ENCODE peak calls at places on chromosomes 5 and 9, in six cellular contexts. X, N, T, H, G and D are unnamed samples.

GRCh38 chr9:25891534-25891933 is 213.3 kb upstream of the TUSC1 start:
- DNase-seq in G (no peak), N (no peak), T (no peak), X (no peak), H (no peak), D (no peak)

GRCh38 chr9:37529111-37529510 is 43.4 kb downstream of the POLR1E start:
- DNase-seq in T (no peak), H (peak), X (no peak), N (no peak), G (no peak), D (no peak)

GRCh38 chr5:7941692-7942091 is 72.7 kb downstream of the MTRR start:
- DNase-seq in H (no peak), X (no peak), N (no peak), T (no peak), G (no peak), D (no peak)

GRCh38 chr5:141960018-141960417 is 2.0 kb upstream of the PCDH12 start:
- DNase-seq in X (no peak), N (no peak), T (no peak), G (peak), H (no peak), D (no peak)

GRCh38 chr9:20562051-20562450 is 60.2 kb downstream of the MLLT3 start:
- DNase-seq in X (no peak), N (no peak), G (no peak), H (no peak), T (no peak), D (peak)

GRCh38 chr5:39541920-39542319 is 117.1 kb upstream of the DAB2 start:
- DNase-seq in H (no peak), N (no peak), G (no peak), T (no peak), X (no peak), D (peak)

GRCh38 chr9:91900057-91900816 is 49.8 kb downstream of the ROR2 start:
- DNase-seq in H (no peak), X (no peak), N (no peak), G (peak), T (peak), D (peak)

GRCh38 chr5:96049398-96050272 is 88.0 kb upstream of the ELL2 start:
- DNase-seq in N (no peak), H (peak), X (no peak), T (no peak), G (no peak), D (peak)

GRCh38 chr9:9557804-9558334 is 1054.9 kb downstream of the PTPRD start:
- DNase-seq in X (no peak), G (no peak), N (no peak), T (no peak), H (no peak), D (no peak)

GRCh38 chr9:98118640-98119601 is at the start of gene TRIM14:
- DNase-seq in H (peak), G (peak), N (no peak), T (peak), X (peak), D (peak)

GRCh38 chr5:131521252-131521651 is 113.8 kb downstream of the RAPGEF6 start:
- DNase-seq in G (no peak), T (no peak), N (no peak), H (peak), X (no peak), D (peak)

GRCh38 chr9:75027187-75028107 is 646 bp downstream of the CARNMT1 start:
- DNase-seq in N (peak), H (peak), G (peak), T (peak), X (peak), D (peak)

GRCh38 chr5:157215143-157215825 is 34.6 kb downstream of the ITK start:
- DNase-seq in N (no peak), X (no peak), H (no peak), G (no peak), T (no peak), D (no peak)

GRCh38 chr5:37582202-37582601 is 203.1 kb downstream of the WDR70 start:
- DNase-seq in X (no peak), H (no peak), T (no peak), N (no peak), G (no peak), D (no peak)

GRCh38 chr5:6737043-6737941 is 24.1 kb downstream of the TENT4A start:
- DNase-seq in X (no peak), T (no peak), N (peak), H (no peak), G (no peak), D (no peak)
- H3K27ac ChIP-seq in X (no peak), T (no peak), N (no peak), H (peak), G (no peak), D (no peak)

DNA sequence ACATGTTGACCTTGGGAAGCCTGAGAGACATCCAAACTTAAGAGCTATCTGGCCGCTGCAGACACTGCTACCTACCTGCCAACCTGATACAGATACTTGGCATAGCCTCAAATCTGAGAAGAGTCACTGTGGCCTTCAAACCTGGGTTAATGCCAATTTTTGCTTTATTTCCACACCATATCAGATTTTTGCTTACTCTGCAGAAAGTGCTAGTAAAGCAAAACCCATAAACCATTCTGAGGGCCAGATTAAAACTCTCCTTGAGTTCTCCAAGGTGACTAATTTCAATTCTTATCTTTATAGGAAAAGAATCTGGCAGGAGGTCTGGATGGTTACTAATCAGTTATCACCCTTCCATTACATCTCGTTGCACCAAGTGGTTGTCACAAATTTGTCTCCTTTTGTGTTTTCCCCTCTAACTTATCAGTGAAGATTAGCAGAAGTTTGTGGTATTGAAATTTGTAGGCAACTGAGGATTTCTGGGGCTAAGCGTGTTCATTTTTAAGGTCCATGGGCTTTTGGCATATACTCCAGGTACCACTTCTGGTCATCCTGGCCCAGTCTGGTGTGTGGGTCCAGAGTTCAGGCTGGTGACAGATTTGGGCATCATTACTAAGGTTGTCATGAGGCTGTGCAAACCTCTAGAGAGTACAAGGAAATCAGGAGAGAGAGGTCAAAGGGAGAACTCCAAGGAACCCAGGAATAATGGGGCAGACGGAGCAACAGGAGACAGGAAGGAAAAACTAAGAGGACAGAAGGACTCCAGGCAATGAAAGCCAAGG is 177.9 kb downstream of the TSSK1B start:
- DNase-seq in T (no peak), N (no peak), H (no peak), X (no peak), G (no peak), D (no peak)
- H3K27ac ChIP-seq in T (no peak), N (no peak), H (no peak), X (no peak), G (no peak), D (no peak)

DNA sequence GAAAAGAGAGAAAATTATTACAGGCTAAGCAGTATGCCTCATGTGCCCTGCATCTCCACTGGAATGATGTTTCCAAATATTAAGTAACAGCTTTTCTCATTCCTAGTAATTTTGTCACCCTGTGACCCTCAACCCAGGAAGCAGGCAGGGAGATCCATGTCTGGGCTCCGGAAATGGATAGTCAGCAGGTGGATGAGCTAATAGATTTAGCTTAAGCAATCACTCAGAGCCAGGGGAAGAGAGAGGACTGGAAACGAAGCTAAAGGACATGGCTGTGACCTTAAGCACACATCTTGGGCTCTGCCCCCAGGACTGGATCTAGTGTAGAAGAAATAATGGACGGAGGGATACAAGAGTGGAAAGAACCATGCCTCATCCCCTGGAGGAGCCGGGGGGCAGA is 89.5 kb downstream of the ARSB start:
- DNase-seq in G (no peak), H (no peak), X (no peak), T (no peak), N (no peak), D (peak)
- H3K27ac ChIP-seq in G (no peak), H (no peak), X (no peak), T (no peak), N (no peak), D (peak)

GRCh38 chr9:72478993-72479392 is 42.4 kb upstream of the TMC1 start:
- DNase-seq in H (no peak), G (no peak), X (no peak), N (no peak), T (no peak), D (peak)
- H3K27ac ChIP-seq in H (peak), G (no peak), X (peak), N (no peak), T (no peak), D (no peak)

DNA sequence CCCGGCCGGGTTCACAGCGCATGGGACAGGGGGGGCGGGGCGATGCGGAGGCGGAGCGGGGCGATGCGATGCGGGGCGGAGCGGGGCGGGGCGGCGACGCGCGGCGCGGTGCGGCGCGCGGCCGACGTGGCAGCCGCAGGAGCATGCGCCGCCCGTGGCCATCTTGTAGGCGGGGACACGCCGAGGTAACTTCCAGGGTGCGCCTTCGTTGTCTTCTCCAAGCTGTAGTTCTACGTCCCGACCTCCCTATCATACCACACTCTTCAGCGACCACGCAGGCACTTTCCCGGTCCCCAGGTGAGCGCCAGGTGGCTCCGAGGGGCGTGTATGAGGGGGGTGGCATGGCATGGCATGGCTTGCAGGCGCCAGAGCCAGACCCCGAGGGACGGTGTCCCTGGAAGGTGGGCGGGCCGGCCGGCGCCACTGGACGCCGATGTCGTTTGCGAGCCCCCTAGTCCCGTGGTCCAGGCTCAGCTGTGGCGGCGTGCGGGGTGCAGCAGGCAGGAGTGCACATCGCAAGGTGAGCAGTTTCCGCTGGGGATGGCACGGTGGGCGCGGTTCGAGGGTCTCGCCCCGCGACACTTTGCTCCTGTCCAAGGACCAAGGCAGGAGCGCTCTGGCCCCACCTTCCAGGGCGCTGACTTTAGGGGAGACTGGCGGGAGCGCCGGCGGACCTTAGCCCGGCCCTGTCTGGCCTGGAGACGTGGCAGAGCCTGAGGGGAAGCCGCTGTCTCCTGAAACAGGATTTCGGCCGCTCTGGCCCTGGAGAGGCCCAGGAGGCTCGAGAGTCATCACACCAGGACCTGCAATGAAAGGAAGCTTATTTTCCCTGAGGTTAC is at the start of gene PRRC1:
- DNase-seq in G (peak), N (peak), H (peak), X (peak), T (peak), D (peak)
- H3K27ac ChIP-seq in G (peak), N (peak), H (peak), X (peak), T (peak), D (peak)

GRCh38 chr9:131402073-131402472 is 8.2 kb downstream of the PRRC2B start:
- DNase-seq in T (no peak), N (no peak), X (no peak), G (no peak), H (no peak), D (peak)
- H3K27ac ChIP-seq in T (peak), N (peak), X (no peak), G (no peak), H (peak), D (peak)